ENCODE peak calls at places on chromosomes 12 and 14, in six cellular contexts. D is GM12878, B is HepG2, K is HCT116, Z is K562, T is H1. M is an unnamed sample.

GRCh38 chr14:39219075-39219499 is 14.6 kb upstream of the MIA2 start:
- DNase-seq in K (peak), B (peak), D (no peak), Z (no peak), T (no peak), M (peak)

GRCh38 chr14:54591461-54592245 is 24.7 kb downstream of the SAMD4A start:
- DNase-seq in Z (no peak), T (no peak), D (no peak), B (no peak), K (no peak), M (no peak)

GRCh38 chr14:96042218-96042930 is 3.2 kb downstream of the C14orf132 start:
- DNase-seq in B (no peak), T (no peak), Z (no peak), K (no peak), D (no peak), M (no peak)

GRCh38 chr14:24794906-24795305 is 160.9 kb upstream of the GZMB start:
- DNase-seq in D (no peak), B (no peak), Z (no peak), T (no peak), K (no peak), M (no peak)

GRCh38 chr12:119666900-119667576 is 895 bp upstream of the PRKAB1 start:
- DNase-seq in D (peak), Z (no peak), T (no peak), K (no peak), B (no peak), M (no peak)

GRCh38 chr14:75989134-75989533 is 3.6 kb downstream of the IFT43 start:
- DNase-seq in K (no peak), Z (no peak), B (peak), D (no peak), T (no peak), M (peak)

GRCh38 chr14:36996133-36996856 is 176.1 kb downstream of the SLC25A21 start:
- DNase-seq in K (no peak), Z (peak), B (no peak), D (no peak), T (no peak), M (peak)

GRCh38 chr12:122166422-122167327 is 7.3 kb downstream of the IL31 start:
- DNase-seq in K (no peak), Z (peak), B (no peak), D (peak), T (no peak), M (no peak)

GRCh38 chr12:2163172-2163927 is 110.6 kb downstream of the CACNA1C start:
- DNase-seq in T (no peak), B (peak), D (no peak), K (no peak), Z (peak), M (no peak)

GRCh38 chr14:68113328-68113930 is 293.9 kb downstream of the RAD51B start:
- DNase-seq in T (no peak), D (no peak), K (no peak), B (no peak), Z (no peak), M (no peak)

GRCh38 chr14:23056956-23057756 is at the start of gene CDH24:
- DNase-seq in D (no peak), T (peak), K (no peak), B (no peak), Z (peak), M (peak)

GRCh38 chr12:102484017-102484731 is 3.8 kb upstream of the IGF1 start:
- DNase-seq in T (peak), D (peak), Z (peak), K (peak), B (peak), M (peak)

GRCh38 chr12:112539221-112539620 is 120.5 kb downstream of the PTPN11 start:
- DNase-seq in D (no peak), B (no peak), Z (no peak), T (no peak), K (no peak), M (no peak)

GRCh38 chr14:60734465-60735242 is at the start of gene MNAT1:
- DNase-seq in T (peak), Z (peak), B (peak), D (peak), K (peak), M (peak)

GRCh38 chr12:98416845-98417244 is 98.5 kb upstream of the TMPO start:
- DNase-seq in D (no peak), K (no peak), T (no peak), Z (peak), B (no peak), M (peak)

GRCh38 chr12:56261503-56262230 is 3.5 kb upstream of the ANKRD52 start:
- DNase-seq in D (no peak), T (no peak), K (peak), B (no peak), Z (no peak), M (no peak)

GRCh38 chr12:77120695-77121094 is 55.3 kb upstream of the E2F7 start:
- DNase-seq in T (no peak), Z (no peak), B (no peak), D (no peak), K (no peak), M (peak)

GRCh38 chr12:77120156-77120555 is 54.8 kb upstream of the E2F7 start:
- DNase-seq in T (no peak), K (peak), Z (no peak), D (no peak), B (no peak), M (peak)

GRCh38 chr12:77122236-77122635 is 56.9 kb upstream of the E2F7 start:
- DNase-seq in D (no peak), B (peak), Z (no peak), K (peak), T (no peak), M (peak)

GRCh38 chr12:77124767-77125166 is 59.4 kb upstream of the E2F7 start:
- DNase-seq in T (no peak), Z (no peak), B (no peak), K (no peak), D (no peak), M (no peak)

GRCh38 chr12:77122661-77123060 is 57.3 kb upstream of the E2F7 start:
- DNase-seq in K (no peak), D (no peak), Z (no peak), B (no peak), T (no peak), M (no peak)
- TF ChIP-seq EZH2 in K (no peak), D (no peak), Z (no peak), B (no peak), T (no peak), M (no peak)

DNA sequence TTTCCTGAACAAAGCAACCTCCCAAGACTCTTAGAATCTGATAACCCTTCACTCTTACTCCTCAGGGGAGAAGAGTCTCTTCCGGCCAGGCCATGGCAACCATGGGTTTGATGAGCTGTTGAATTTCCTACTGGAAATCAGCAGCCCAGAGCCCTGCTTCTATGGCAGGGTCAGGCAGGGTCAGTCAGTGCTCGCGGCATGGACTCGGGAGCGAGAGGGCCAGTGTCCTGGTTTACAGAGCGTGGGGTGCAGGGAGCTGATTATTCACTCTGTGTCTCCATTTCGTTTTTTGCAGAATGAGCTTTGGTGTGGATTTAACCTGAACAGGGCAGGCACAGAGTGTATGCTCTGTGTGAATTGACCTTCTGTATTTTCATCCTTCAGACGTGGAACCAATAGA is 340.6 kb upstream of the SFSWAP start:
- DNase-seq in Z (no peak), B (no peak), K (no peak), D (no peak), T (no peak), M (no peak)
- H2AFZ ChIP-seq in Z (no peak), B (no peak), K (no peak), D (no peak), T (no peak), M (no peak)

GRCh38 chr14:81632162-81632561 is 98.5 kb upstream of the SEL1L start:
- DNase-seq in B (peak), K (no peak), T (no peak), Z (no peak), D (no peak), M (no peak)
- TF ChIP-seq MAX in B (no peak), K (no peak), T (no peak), Z (no peak), D (no peak), M (no peak)

GRCh38 chr12:108895220-108895802 is 15.4 kb downstream of the DAO start:
- DNase-seq in B (no peak), T (no peak), K (no peak), Z (no peak), D (no peak), M (no peak)
- TF ChIP-seq EZH2 in B (no peak), T (no peak), K (no peak), Z (no peak), D (no peak), M (no peak)

DNA sequence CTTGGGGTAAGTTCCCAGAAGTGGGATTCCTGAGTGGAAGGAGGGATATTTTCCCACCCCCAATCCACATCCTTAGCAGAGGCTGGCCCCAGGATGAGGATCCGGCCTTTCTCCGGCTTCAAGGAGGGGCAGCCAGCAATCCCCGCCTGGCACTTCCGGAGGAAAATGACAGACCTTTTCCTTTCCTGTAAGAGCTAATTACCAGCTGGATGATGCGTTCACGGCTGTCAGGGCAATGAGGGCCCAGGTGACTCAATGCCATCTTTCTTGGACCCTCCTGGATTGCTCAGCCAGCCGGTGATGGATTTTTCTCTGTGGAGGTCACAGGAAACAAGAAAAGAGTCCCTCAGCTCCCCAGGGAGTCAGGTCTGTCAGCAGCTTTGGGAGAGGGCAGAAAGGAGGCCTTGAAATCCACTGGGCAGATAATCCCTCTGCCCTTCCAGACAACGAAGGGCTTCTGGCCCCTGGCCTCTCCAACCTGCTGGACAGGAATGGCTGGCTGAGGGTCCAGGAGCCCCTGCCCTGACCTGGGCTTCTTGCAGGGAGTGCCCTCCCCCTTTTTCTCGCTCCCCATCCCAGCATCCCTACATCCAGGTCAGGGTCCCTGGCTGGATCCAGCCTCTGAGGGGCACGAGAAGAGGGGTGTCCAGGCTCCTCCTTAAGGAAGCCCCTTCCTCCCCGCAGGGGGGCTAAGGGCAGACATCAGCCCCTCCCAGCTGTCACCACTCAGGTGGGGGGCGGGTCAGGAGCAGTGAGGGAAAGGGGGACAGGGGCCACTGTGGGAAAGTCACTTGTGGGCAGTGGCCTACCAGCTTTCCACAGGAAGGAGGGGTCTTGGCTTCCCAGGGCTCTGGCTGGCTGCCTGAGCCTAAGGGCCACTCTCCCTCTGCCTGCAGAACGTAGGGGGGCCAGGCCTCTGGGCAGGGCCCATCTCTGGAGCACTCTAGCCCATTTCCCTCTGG is 16.1 kb upstream of the CCDC85C start:
- DNase-seq in Z (no peak), B (no peak), K (no peak), T (no peak), D (no peak), M (peak)
- H2AFZ ChIP-seq in Z (no peak), B (no peak), K (no peak), T (no peak), D (no peak), M (peak)

GRCh38 chr12:76187177-76187576 is 102.7 kb upstream of the NAP1L1 start:
- DNase-seq in K (no peak), Z (no peak), T (no peak), B (no peak), D (no peak), M (no peak)
- TF ChIP-seq MAX in K (no peak), Z (no peak), T (no peak), B (no peak), D (no peak), M (no peak)